ENCODE peak calls at places on chromosomes 13 and 19, in six cellular contexts. B is fibroblast of lung, W is hepatocyte, C is choroid plexus epithelial cell, J is IMR-90, P is endodermal cell. A is an unnamed sample.

GRCh38 chr19:6062961-6063575 is 47.2 kb downstream of the RFX2 start:
- DNase-seq in J (no peak), C (no peak), B (no peak), W (no peak), P (peak), A (no peak)

GRCh38 chr13:92821324-92821723 is 405.3 kb upstream of the GPC6 start:
- DNase-seq in B (no peak), P (no peak), W (no peak), C (no peak), J (no peak), A (no peak)

GRCh38 chr13:113820813-113821651 is 42.8 kb downstream of the GAS6 start:
- DNase-seq in B (peak), J (peak), W (peak), P (no peak), C (peak), A (peak)

GRCh38 chr13:27696731-27697130 is 75.0 kb downstream of the POLR1D start:
- DNase-seq in C (no peak), P (no peak), J (no peak), B (no peak), W (no peak), A (no peak)

GRCh38 chr13:31038834-31039552 is 106.5 kb downstream of the TEX26 start:
- DNase-seq in B (peak), P (no peak), C (peak), W (no peak), J (peak), A (no peak)

GRCh38 chr19:38736036-38736412 is 8.2 kb downstream of the CAPN12 start:
- DNase-seq in B (no peak), P (peak), J (no peak), W (peak), C (no peak), A (peak)

GRCh38 chr19:33390120-33390907 is 16.8 kb downstream of the CEBPG start:
- DNase-seq in B (peak), P (no peak), J (no peak), C (no peak), W (no peak), A (no peak)

GRCh38 chr13:105763851-105764250 is 771.6 kb downstream of the EFNB2 start:
- DNase-seq in B (peak), P (no peak), J (no peak), C (no peak), W (no peak), A (peak)

GRCh38 chr13:105464249-105464648 is 1071.2 kb downstream of the EFNB2 start:
- DNase-seq in W (no peak), B (no peak), J (peak), P (no peak), C (peak), A (peak)

GRCh38 chr13:52455677-52456041 is 381 bp downstream of the CKAP2 start:
- DNase-seq in B (peak), J (peak), C (peak), P (peak), W (peak), A (peak)

GRCh38 chr19:30630289-30631034 is 258.3 kb downstream of the ZNF536 start:
- DNase-seq in W (no peak), P (no peak), C (no peak), B (no peak), J (no peak), A (no peak)

GRCh38 chr19:16268676-16269319 is 55.8 kb upstream of the KLF2 start:
- DNase-seq in C (no peak), J (no peak), W (no peak), B (no peak), P (no peak), A (no peak)

GRCh38 chr19:39935262-39935661 is 828 bp upstream of the FCGBP start:
- DNase-seq in P (no peak), J (no peak), C (no peak), B (no peak), W (no peak), A (no peak)

GRCh38 chr13:73961181-73961580 is 173.0 kb downstream of the KLF12 start:
- DNase-seq in B (no peak), C (no peak), P (no peak), J (no peak), W (no peak), A (no peak)

GRCh38 chr13:98650376-98651107 is 73.6 kb upstream of the STK24 start:
- DNase-seq in J (no peak), B (no peak), P (no peak), W (peak), C (no peak), A (no peak)

GRCh38 chr19:16355293-16356043 is 30.8 kb downstream of the KLF2 start:
- DNase-seq in W (peak), J (no peak), C (peak), P (no peak), B (no peak), A (no peak)

GRCh38 chr13:98965325-98965724 is 12.5 kb downstream of the DOCK9 start:
- DNase-seq in J (no peak), W (no peak), C (no peak), B (no peak), P (no peak), A (no peak)

GRCh38 chr13:44758595-44759221 is 182.6 kb upstream of the TSC22D1 start:
- DNase-seq in J (peak), P (no peak), W (peak), B (peak), C (peak), A (peak)

GRCh38 chr19:51386882-51387520 is 773 bp downstream of the LIM2 start:
- DNase-seq in P (no peak), J (no peak), W (no peak), C (no peak), B (no peak), A (no peak)

GRCh38 chr13:75319244-75319643 is 162.7 kb downstream of the TBC1D4 start:
- DNase-seq in J (peak), P (no peak), B (no peak), W (no peak), C (peak), A (peak)

GRCh38 chr13:109941951-109942350 is 155.6 kb upstream of the IRS2 start:
- DNase-seq in B (peak), C (peak), J (peak), P (no peak), W (no peak), A (peak)

GRCh38 chr13:43307921-43308433 is 284.6 kb downstream of the DNAJC15 start:
- DNase-seq in J (peak), B (peak), P (peak), W (peak), C (peak), A (peak)

GRCh38 chr19:30518965-30519606 is 146.9 kb downstream of the ZNF536 start:
- DNase-seq in B (no peak), W (no peak), C (no peak), J (no peak), P (no peak), A (no peak)

GRCh38 chr13:111270765-111271164 is 49.7 kb upstream of the TEX29 start:
- DNase-seq in B (peak), W (no peak), J (peak), P (no peak), C (peak), A (peak)

GRCh38 chr13:21231426-21231945 is 55.0 kb downstream of the MRPL57 start:
- DNase-seq in C (no peak), P (no peak), W (no peak), J (no peak), B (no peak), A (peak)

DNA sequence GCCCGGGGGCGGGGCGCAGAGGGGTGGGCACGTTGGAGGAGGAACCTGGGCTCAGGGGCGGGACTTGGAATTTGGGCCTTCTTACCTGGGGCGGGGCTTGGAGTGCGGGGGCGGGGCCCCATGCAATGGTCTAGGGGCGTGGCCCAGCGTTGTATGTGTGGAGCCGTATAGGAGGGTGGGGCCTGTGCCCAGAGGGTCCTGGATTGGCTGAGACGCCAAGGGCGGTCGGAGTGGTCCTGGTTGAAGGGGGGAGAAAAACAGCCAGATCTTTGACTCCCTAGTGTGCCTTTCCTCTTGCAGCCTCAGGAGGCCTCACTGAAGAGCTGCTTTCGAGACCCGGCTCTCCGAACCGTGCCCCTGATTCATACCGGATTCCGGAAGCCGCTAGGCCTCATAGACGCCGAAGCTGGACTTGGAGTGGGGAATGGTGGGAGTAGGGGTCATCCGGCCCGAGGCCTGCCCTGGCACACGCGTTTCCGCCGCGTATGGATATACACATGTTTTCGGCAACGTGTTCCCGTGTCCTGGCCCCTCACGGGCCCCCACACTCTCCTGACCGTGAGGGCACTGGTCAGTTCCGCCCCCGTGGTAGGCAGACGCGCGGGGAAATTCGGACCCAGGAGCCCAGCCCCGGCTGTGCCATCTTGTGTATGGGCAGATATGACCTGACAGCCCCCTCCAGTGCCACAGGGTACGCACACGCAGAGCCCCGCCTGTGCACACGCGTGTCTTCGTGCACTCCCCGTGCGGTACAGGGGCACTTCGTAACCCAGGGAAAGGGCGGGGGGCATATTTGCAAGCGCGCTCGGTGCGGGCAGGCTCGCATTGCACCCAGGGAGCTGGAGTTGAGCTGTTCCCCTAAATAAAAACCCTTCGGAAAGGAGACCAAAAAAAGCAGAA is 661 bp upstream of the PRR12 start:
- DNase-seq in P (peak), W (peak), J (peak), C (peak), B (peak), A (peak)
- TF ChIP-seq CTCF in P (peak), W (no peak), J (peak), C (peak), B (no peak), A (no peak)

GRCh38 chr19:46517471-46517870 is 21.8 kb upstream of the PNMA8B start:
- DNase-seq in W (no peak), J (no peak), C (no peak), P (no peak), B (no peak), A (no peak)

GRCh38 chr19:46515879-46516350 is 20.2 kb upstream of the PNMA8B start:
- DNase-seq in J (peak), C (peak), P (no peak), B (peak), W (peak), A (peak)

GRCh38 chr19:46524272-46524671 is 28.6 kb upstream of the PNMA8B start:
- DNase-seq in C (no peak), P (no peak), J (no peak), W (no peak), B (no peak), A (no peak)

GRCh38 chr19:46520616-46521015 is 24.9 kb upstream of the PNMA8B start:
- DNase-seq in C (no peak), P (no peak), J (no peak), B (no peak), W (no peak), A (no peak)

DNA sequence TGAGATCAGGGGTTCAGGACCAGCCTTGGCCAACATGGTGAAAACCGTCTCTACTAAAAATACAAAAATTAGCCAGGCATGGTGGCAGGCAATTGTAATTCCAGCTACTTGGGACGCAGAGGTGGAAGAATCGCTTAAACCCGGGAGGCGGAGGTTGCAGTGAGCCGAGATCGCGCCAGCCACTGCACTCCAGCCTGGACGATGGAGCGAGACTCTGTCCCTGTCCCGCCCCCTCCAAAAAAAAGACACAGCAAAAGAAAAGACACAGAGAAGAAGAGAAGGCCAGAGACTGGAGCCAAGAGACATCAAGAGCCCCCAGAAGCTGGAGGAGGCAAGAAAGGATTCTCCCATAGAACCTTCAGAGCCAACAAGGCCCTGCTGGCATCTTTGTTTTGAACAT is 25.6 kb upstream of the PNMA8B start:
- DNase-seq in J (no peak), C (no peak), P (no peak), W (no peak), B (no peak), A (no peak)
- H3K4me3 ChIP-seq in J (no peak), C (no peak), P (no peak), W (no peak), B (no peak), A (no peak)

GRCh38 chr19:15264933-15265206 is 32.6 kb upstream of the EPHX3 start:
- DNase-seq in C (no peak), P (no peak), B (no peak), J (no peak), W (no peak), A (no peak)

GRCh38 chr19:15264061-15264932 is 32.0 kb upstream of the EPHX3 start:
- DNase-seq in P (peak), B (peak), C (peak), J (peak), W (peak), A (peak)

GRCh38 chr19:15266683-15267082 is 34.4 kb upstream of the EPHX3 start:
- DNase-seq in J (no peak), P (no peak), B (no peak), C (no peak), W (no peak), A (no peak)

GRCh38 chr19:15265214-15265613 is 33.0 kb upstream of the EPHX3 start:
- DNase-seq in B (no peak), W (no peak), C (no peak), P (no peak), J (no peak), A (no peak)

DNA sequence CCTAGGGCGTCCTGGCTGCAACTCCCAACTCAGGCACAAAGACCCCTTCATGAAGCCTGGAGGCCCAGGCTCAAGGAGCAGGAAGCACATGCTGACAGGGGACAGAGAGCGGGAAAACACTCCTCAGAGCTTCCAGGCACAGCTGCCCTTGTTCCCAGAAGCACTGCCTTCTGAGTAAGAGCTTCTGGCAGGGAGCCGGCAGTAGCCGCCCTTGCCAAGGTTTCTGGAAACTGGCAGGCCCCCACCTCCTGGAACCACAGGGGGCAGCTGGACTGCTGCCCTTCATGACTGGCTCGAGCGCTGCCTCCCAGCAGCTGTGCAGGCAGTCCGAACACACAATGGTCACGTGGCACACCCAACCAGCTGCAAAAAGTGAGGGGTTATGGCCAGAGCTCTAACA is 33.6 kb upstream of the EPHX3 start:
- DNase-seq in W (peak), B (peak), P (no peak), J (peak), C (peak), A (peak)
- TF ChIP-seq CTCF in W (no peak), B (no peak), P (no peak), J (peak), C (no peak), A (no peak)

GRCh38 chr19:8655340-8655709 is 24.9 kb downstream of the NFILZ start:
- DNase-seq in J (no peak), W (no peak), B (no peak), C (no peak), P (no peak), A (no peak)
- H3K4me3 ChIP-seq in J (no peak), W (no peak), B (no peak), C (no peak), P (no peak), A (no peak)

GRCh38 chr13:47790755-47791154 is 210.3 kb downstream of the SUCLA2 start:
- DNase-seq in C (no peak), P (no peak), B (no peak), W (no peak), J (no peak), A (no peak)

GRCh38 chr13:47798194-47798593 is 202.9 kb downstream of the SUCLA2 start:
- DNase-seq in C (no peak), P (no peak), B (no peak), J (no peak), W (no peak), A (no peak)

GRCh38 chr13:47796816-47797215 is 204.3 kb downstream of the SUCLA2 start:
- DNase-seq in J (no peak), C (no peak), W (no peak), B (no peak), P (no peak), A (no peak)

GRCh38 chr13:47798906-47799305 is 202.2 kb downstream of the SUCLA2 start:
- DNase-seq in P (no peak), W (no peak), B (peak), C (peak), J (peak), A (peak)

GRCh38 chr13:47794963-47795362 is 206.1 kb downstream of the SUCLA2 start:
- DNase-seq in B (peak), W (no peak), P (no peak), J (peak), C (peak), A (no peak)
- TF ChIP-seq CTCF in B (peak), W (peak), P (peak), J (peak), C (peak), A (peak)

GRCh38 chr19:1849132-1849474 is 820 bp upstream of the REXO1 start:
- DNase-seq in C (no peak), B (no peak), W (no peak), J (no peak), P (no peak), A (no peak)
- H3K4me3 ChIP-seq in C (no peak), B (no peak), W (no peak), J (no peak), P (no peak), A (no peak)

GRCh38 chr19:35618857-35619256 is 6.3 kb downstream of the HAUS5 start:
- DNase-seq in W (no peak), B (no peak), P (peak), C (no peak), J (no peak), A (no peak)
- TF ChIP-seq CTCF in W (no peak), B (no peak), P (peak), C (peak), J (no peak), A (no peak)

GRCh38 chr19:49020931-49021895 is 2.9 kb downstream of the CGB3 start:
- DNase-seq in C (peak), P (no peak), J (peak), W (no peak), B (peak), A (peak)

GRCh38 chr19:49020342-49020741 is 3.5 kb upstream of the LHB start:
- DNase-seq in W (no peak), P (peak), J (no peak), B (no peak), C (no peak), A (no peak)

GRCh38 chr19:49017666-49018351 is 918 bp upstream of the LHB start:
- DNase-seq in B (peak), P (peak), W (peak), J (peak), C (peak), A (peak)

GRCh38 chr19:49017041-49017665 is at the start of gene LHB:
- DNase-seq in J (no peak), B (no peak), C (no peak), P (no peak), W (no peak), A (no peak)

DNA sequence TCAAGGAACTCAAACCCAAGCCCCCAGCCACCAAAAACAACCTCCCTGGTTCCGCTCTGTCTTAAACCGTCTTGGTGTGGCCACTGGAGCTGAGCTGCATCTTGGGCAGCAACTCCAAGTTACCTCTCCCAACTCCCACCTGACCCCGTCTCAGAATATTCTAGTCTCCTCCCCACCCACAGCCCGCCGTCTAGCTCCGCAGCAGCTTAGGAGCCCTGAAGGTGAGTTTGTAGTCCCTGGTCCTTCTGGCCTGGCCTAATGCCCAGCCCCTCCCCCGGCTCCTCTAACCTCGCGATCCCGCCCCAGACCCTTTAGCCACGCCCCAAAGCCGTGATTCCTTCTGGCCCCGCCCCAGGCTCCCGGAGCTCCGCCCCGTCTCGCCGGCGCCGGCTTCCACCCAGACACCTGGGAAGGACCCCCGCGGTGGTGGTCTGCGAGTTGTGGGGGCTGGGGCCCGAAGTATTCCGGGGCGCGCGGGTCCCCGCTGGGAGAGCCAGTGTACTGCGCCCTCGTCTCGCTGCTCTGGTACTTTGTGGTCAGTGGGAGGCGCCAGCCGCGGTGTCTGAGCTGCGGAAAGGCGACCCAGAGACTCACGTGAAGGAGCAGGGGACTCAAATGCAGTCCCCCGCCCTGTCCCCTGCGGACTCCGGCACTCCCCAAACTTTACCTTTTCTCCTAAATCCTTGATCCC is 2.5 kb upstream of the LHB start:
- DNase-seq in W (peak), C (peak), B (peak), J (peak), P (peak), A (peak)
- H3K4me3 ChIP-seq in W (no peak), C (peak), B (peak), J (peak), P (no peak), A (peak)

GRCh38 chr19:10854350-10855089 is 6.3 kb downstream of the C19orf38 start:
- DNase-seq in P (no peak), J (no peak), W (no peak), C (no peak), B (no peak), A (no peak)

GRCh38 chr19:10858204-10858828 is 10.1 kb downstream of the C19orf38 start:
- DNase-seq in J (no peak), C (peak), W (no peak), P (peak), B (peak), A (peak)

GRCh38 chr19:10852941-10853340 is 4.7 kb downstream of the C19orf38 start:
- DNase-seq in P (no peak), J (no peak), C (no peak), B (no peak), W (no peak), A (no peak)

GRCh38 chr19:10852098-10852800 is 4.0 kb downstream of the C19orf38 start:
- DNase-seq in P (peak), C (peak), B (peak), J (peak), W (no peak), A (peak)

GRCh38 chr19:10855879-10856522 is 7.8 kb downstream of the C19orf38 start:
- DNase-seq in W (no peak), B (no peak), C (no peak), J (no peak), P (peak), A (no peak)
- TF ChIP-seq CTCF in W (peak), B (peak), C (peak), J (peak), P (peak), A (peak)

GRCh38 chr19:49847731-49848696 is 2.9 kb upstream of the PTOV1 start:
- DNase-seq in J (peak), B (peak), C (peak), P (no peak), W (no peak), A (peak)
- H3K4me3 ChIP-seq in J (no peak), B (no peak), C (no peak), P (no peak), W (no peak), A (no peak)